ENCODE peak calls at places on chromosomes 3 and 15, in nine cellular contexts. One of them, this sample, is unnamed.

GRCh38 chr15:39621210-39621609 is 40.3 kb downstream of the THBS1 start:
- DNase-seq in lower leg skin: no peak
- DNase-seq in spleen: no peak
- DNase-seq in CD4-positive, alpha-beta memory T cell: no peak
- DNase-seq in activated T-helper 1 cell treated with anti-CD3 and anti-CD28 coated beads, Interleukin-2, amount 50 U/mL, for 16 hours: no peak
- DNase-seq in PC-3: peak; percentile 45
- DNase-seq in nephron progenitor cell: no peak
- DNase-seq in stimulated activated CD4-positive, alpha-beta T cell treated with anti-CD3 and anti-CD28 coated beads, Interleukin-2, amount 100 ng/mL, for 24 hours: no peak
- DNase-seq in dorsolateral prefrontal cortex: no peak
- DNase-seq in this sample: no peak

GRCh38 chr3:180265551-180265950 is 228.8 kb upstream of the PEX5L start:
- DNase-seq in stimulated activated CD4-positive, alpha-beta T cell treated with anti-CD3 and anti-CD28 coated beads, Interleukin-2, amount 100 ng/mL, for 24 hours: no peak
- DNase-seq in dorsolateral prefrontal cortex: no peak
- DNase-seq in nephron progenitor cell: no peak
- DNase-seq in spleen: no peak
- DNase-seq in CD4-positive, alpha-beta memory T cell: no peak
- DNase-seq in activated T-helper 1 cell treated with anti-CD3 and anti-CD28 coated beads, Interleukin-2, amount 50 U/mL, for 16 hours: no peak
- DNase-seq in lower leg skin: no peak
- DNase-seq in PC-3: no peak
- DNase-seq in this sample: no peak

GRCh38 chr3:70612920-70613319 is 300.5 kb upstream of the MDFIC2 start:
- DNase-seq in CD4-positive, alpha-beta memory T cell: no peak
- DNase-seq in activated T-helper 1 cell treated with anti-CD3 and anti-CD28 coated beads, Interleukin-2, amount 50 U/mL, for 16 hours: no peak
- DNase-seq in stimulated activated CD4-positive, alpha-beta T cell treated with anti-CD3 and anti-CD28 coated beads, Interleukin-2, amount 100 ng/mL, for 24 hours: no peak
- DNase-seq in lower leg skin: no peak
- DNase-seq in nephron progenitor cell: no peak
- DNase-seq in spleen: no peak
- DNase-seq in dorsolateral prefrontal cortex: no peak
- DNase-seq in PC-3: no peak
- DNase-seq in this sample: no peak

GRCh38 chr3:54951405-54951804 is 23.5 kb upstream of the LRTM1 start:
- DNase-seq in CD4-positive, alpha-beta memory T cell: no peak
- DNase-seq in nephron progenitor cell: peak; percentile 72
- DNase-seq in lower leg skin: peak; percentile 92
- DNase-seq in dorsolateral prefrontal cortex: peak; percentile 51
- DNase-seq in PC-3: peak; percentile 53
- DNase-seq in spleen: no peak
- DNase-seq in activated T-helper 1 cell treated with anti-CD3 and anti-CD28 coated beads, Interleukin-2, amount 50 U/mL, for 16 hours: no peak
- DNase-seq in stimulated activated CD4-positive, alpha-beta T cell treated with anti-CD3 and anti-CD28 coated beads, Interleukin-2, amount 100 ng/mL, for 24 hours: no peak
- DNase-seq in this sample: no peak

GRCh38 chr3:112561693-112562529 is at the start of the genes ATG3 and SLC35A5:
- DNase-seq in lower leg skin: peak; percentile 100
- DNase-seq in activated T-helper 1 cell treated with anti-CD3 and anti-CD28 coated beads, Interleukin-2, amount 50 U/mL, for 16 hours: peak; percentile 99
- DNase-seq in nephron progenitor cell: peak; percentile 97
- DNase-seq in PC-3: peak; percentile 98
- DNase-seq in CD4-positive, alpha-beta memory T cell: peak; percentile 99
- DNase-seq in dorsolateral prefrontal cortex: peak; percentile 95
- DNase-seq in stimulated activated CD4-positive, alpha-beta T cell treated with anti-CD3 and anti-CD28 coated beads, Interleukin-2, amount 100 ng/mL, for 24 hours: peak; percentile 99
- DNase-seq in spleen: peak; percentile 99
- DNase-seq in this sample: peak; percentile 99

GRCh38 chr15:85545185-85545584 is 164.8 kb downstream of the AKAP13 start:
- DNase-seq in PC-3: no peak
- DNase-seq in spleen: no peak
- DNase-seq in activated T-helper 1 cell treated with anti-CD3 and anti-CD28 coated beads, Interleukin-2, amount 50 U/mL, for 16 hours: no peak
- DNase-seq in dorsolateral prefrontal cortex: no peak
- DNase-seq in nephron progenitor cell: no peak
- DNase-seq in CD4-positive, alpha-beta memory T cell: no peak
- DNase-seq in stimulated activated CD4-positive, alpha-beta T cell treated with anti-CD3 and anti-CD28 coated beads, Interleukin-2, amount 100 ng/mL, for 24 hours: no peak
- DNase-seq in lower leg skin: no peak
- DNase-seq in this sample: no peak

GRCh38 chr15:65077981-65078352 is 1.4 kb downstream of the KBTBD13 start:
- DNase-seq in activated T-helper 1 cell treated with anti-CD3 and anti-CD28 coated beads, Interleukin-2, amount 50 U/mL, for 16 hours: no peak
- DNase-seq in spleen: peak; percentile 82
- DNase-seq in stimulated activated CD4-positive, alpha-beta T cell treated with anti-CD3 and anti-CD28 coated beads, Interleukin-2, amount 100 ng/mL, for 24 hours: peak; percentile 50
- DNase-seq in dorsolateral prefrontal cortex: no peak
- DNase-seq in PC-3: no peak
- DNase-seq in lower leg skin: no peak
- DNase-seq in CD4-positive, alpha-beta memory T cell: no peak
- DNase-seq in nephron progenitor cell: peak; percentile 64
- DNase-seq in this sample: peak; percentile 29

GRCh38 chr3:193620650-193621049 is 27.6 kb downstream of the OPA1 start:
- DNase-seq in PC-3: no peak
- DNase-seq in nephron progenitor cell: no peak
- DNase-seq in dorsolateral prefrontal cortex: no peak
- DNase-seq in lower leg skin: no peak
- DNase-seq in activated T-helper 1 cell treated with anti-CD3 and anti-CD28 coated beads, Interleukin-2, amount 50 U/mL, for 16 hours: no peak
- DNase-seq in CD4-positive, alpha-beta memory T cell: no peak
- DNase-seq in spleen: no peak
- DNase-seq in stimulated activated CD4-positive, alpha-beta T cell treated with anti-CD3 and anti-CD28 coated beads, Interleukin-2, amount 100 ng/mL, for 24 hours: no peak
- DNase-seq in this sample: no peak

GRCh38 chr3:131535131-131535530 is 32.4 kb upstream of the MRPL3 start:
- DNase-seq in CD4-positive, alpha-beta memory T cell: no peak
- DNase-seq in dorsolateral prefrontal cortex: no peak
- DNase-seq in activated T-helper 1 cell treated with anti-CD3 and anti-CD28 coated beads, Interleukin-2, amount 50 U/mL, for 16 hours: no peak
- DNase-seq in spleen: no peak
- DNase-seq in PC-3: peak; percentile 78
- DNase-seq in stimulated activated CD4-positive, alpha-beta T cell treated with anti-CD3 and anti-CD28 coated beads, Interleukin-2, amount 100 ng/mL, for 24 hours: no peak
- DNase-seq in lower leg skin: no peak
- DNase-seq in nephron progenitor cell: no peak
- DNase-seq in this sample: no peak

GRCh38 chr3:36876181-36876936 is 68.5 kb downstream of the TRANK1 start:
- DNase-seq in spleen: no peak
- DNase-seq in PC-3: no peak
- DNase-seq in dorsolateral prefrontal cortex: no peak
- DNase-seq in stimulated activated CD4-positive, alpha-beta T cell treated with anti-CD3 and anti-CD28 coated beads, Interleukin-2, amount 100 ng/mL, for 24 hours: no peak
- DNase-seq in nephron progenitor cell: no peak
- DNase-seq in activated T-helper 1 cell treated with anti-CD3 and anti-CD28 coated beads, Interleukin-2, amount 50 U/mL, for 16 hours: no peak
- DNase-seq in lower leg skin: no peak
- DNase-seq in CD4-positive, alpha-beta memory T cell: peak; percentile 66
- DNase-seq in this sample: peak; percentile 83

This sample was measured in immature natural killer cell.